ENCODE peak calls at places on chromosomes 12 and 14, in seven cellular contexts. K is neuronal stem cell, B is IMR-90, V is mesenchymal stem cell, E is H9, G is H1, J is trophoblast cell. Y is an unnamed sample.
A peak's percentile ranks its signal among the peaks of the same experiment; 100 is the strongest.

GRCh38 chr12:108833355-108833733 is 24.0 kb downstream of the SSH1 start:
- DNase-seq in K (no peak), J (peak; percentile 75), B (peak; percentile 90), E (peak; percentile 72), G (no peak), V (peak; percentile 94), Y (peak; percentile 98)

GRCh38 chr12:106246891-106247730 is 709 bp downstream of the CKAP4 start:
- DNase-seq in J (peak; percentile 76), G (no peak), K (peak; percentile 59), V (peak; percentile 74), E (no peak), B (peak; percentile 61), Y (peak; percentile 59)

GRCh38 chr14:22515961-22516360 is 73.1 kb downstream of the DAD1 start:
- DNase-seq in E (no peak), K (no peak), G (no peak), J (no peak), V (no peak), B (no peak), Y (no peak)

GRCh38 chr14:20622816-20623291 is 18.6 kb downstream of the OR6S1 start:
- DNase-seq in B (no peak), V (no peak), G (no peak), E (no peak), J (no peak), K (no peak), Y (no peak)

GRCh38 chr14:63262446-63262845 is 56.3 kb downstream of the GPHB5 start:
- DNase-seq in E (no peak), K (no peak), G (no peak), B (no peak), J (no peak), V (no peak), Y (peak; percentile 31)

GRCh38 chr12:68792952-68793351 is 15.0 kb upstream of the MDM2 start:
- DNase-seq in J (peak; percentile 40), G (no peak), E (peak; percentile 36), V (peak; percentile 62), K (no peak), B (peak; percentile 49), Y (peak; percentile 65)

GRCh38 chr12:108850854-108851573 is 6.4 kb downstream of the SSH1 start:
- DNase-seq in J (peak; percentile 36), G (no peak), K (no peak), E (no peak), V (peak; percentile 97), B (peak; percentile 91), Y (no peak)

GRCh38 chr12:99804715-99805114 is 157.2 kb downstream of the GARIN6 start:
- DNase-seq in E (no peak), J (no peak), V (no peak), B (no peak), G (no peak), K (no peak), Y (no peak)

GRCh38 chr12:121400332-121401139 is 618 bp downstream of the RNF34 start:
- DNase-seq in V (peak; percentile 69), G (no peak), J (peak; percentile 56), B (peak; percentile 47), E (peak; percentile 55), K (peak; percentile 27), Y (peak; percentile 73)

GRCh38 chr14:73783107-73783727 is 68.4 kb upstream of the PTGR2 start:
- DNase-seq in G (no peak), J (no peak), E (peak; percentile 41), B (no peak), K (peak; percentile 89), V (peak; percentile 72), Y (no peak)

GRCh38 chr14:90336985-90337384 is 5.2 kb upstream of the NRDE2 start:
- DNase-seq in J (peak; percentile 91), K (no peak), V (no peak), B (no peak), G (no peak), E (no peak), Y (no peak)

GRCh38 chr12:30694971-30695326 is 720 bp downstream of the IPO8 start:
- DNase-seq in E (peak; percentile 67), G (no peak), K (peak; percentile 8), B (peak; percentile 35), V (peak; percentile 58), J (peak; percentile 51), Y (peak; percentile 67)

GRCh38 chr12:2212971-2213869 is 160.4 kb downstream of the CACNA1C start:
- DNase-seq in G (no peak), K (peak; percentile 20), J (no peak), V (peak; percentile 68), B (no peak), E (no peak), Y (peak; percentile 87)

GRCh38 chr12:14650791-14651190 is 45.6 kb downstream of the GUCY2C start:
- DNase-seq in K (no peak), V (no peak), E (no peak), J (no peak), G (no peak), B (no peak), Y (no peak)

GRCh38 chr12:89574736-89575208 is 48.9 kb upstream of the POC1B start:
- DNase-seq in E (no peak), G (no peak), K (peak; percentile 9), J (no peak), V (peak; percentile 79), B (peak; percentile 75), Y (peak; percentile 79)

GRCh38 chr14:52043690-52044089 is 25.2 kb downstream of the NID2 start:
- DNase-seq in G (no peak), B (peak; percentile 23), K (no peak), V (peak; percentile 57), J (peak; percentile 81), E (peak; percentile 74), Y (peak; percentile 67)

GRCh38 chr12:14514154-14514842 is 53.4 kb downstream of the PLBD1 start:
- DNase-seq in E (no peak), B (peak; percentile 21), G (peak; percentile 5), J (peak; percentile 99), K (no peak), V (peak; percentile 27), Y (peak; percentile 84)

GRCh38 chr14:89540830-89541470 is 123.9 kb upstream of the FOXN3 start:
- DNase-seq in G (no peak), J (peak; percentile 92), K (no peak), E (no peak), V (peak; percentile 70), B (peak; percentile 95), Y (peak; percentile 80)

GRCh38 chr12:20280515-20280914 is 87.8 kb upstream of the PDE3A start:
- DNase-seq in E (no peak), K (no peak), G (no peak), B (no peak), V (no peak), J (no peak), Y (no peak)

GRCh38 chr14:78933948-78934524 is 763.9 kb downstream of the NRXN3 start:
- DNase-seq in G (no peak), J (peak; percentile 50), B (peak; percentile 49), E (no peak), V (peak; percentile 47), K (peak; percentile 27), Y (peak; percentile 31)

GRCh38 chr14:103118663-103119404 is 4.4 kb upstream of the TNFAIP2 start:
- DNase-seq in J (peak; percentile 37), K (no peak), E (no peak), G (no peak), V (no peak), B (no peak), Y (no peak)

GRCh38 chr14:90140956-90141316 is 79.1 kb downstream of the KCNK13 start:
- DNase-seq in E (no peak), J (no peak), K (no peak), B (peak; percentile 71), V (peak; percentile 14), G (no peak), Y (peak; percentile 71)

GRCh38 chr14:73476451-73476905 is 14.3 kb upstream of the RIOX1 start:
- DNase-seq in E (no peak), K (no peak), G (no peak), J (no peak), V (no peak), B (no peak), Y (no peak)

GRCh38 chr12:23707270-23707669 is 242.2 kb downstream of the SOX5 start:
- DNase-seq in V (no peak), B (peak; percentile 35), E (no peak), K (no peak), J (no peak), G (no peak), Y (peak; percentile 31)

GRCh38 chr12:98686603-98687002 is 41.5 kb downstream of the APAF1 start:
- DNase-seq in G (no peak), K (no peak), E (no peak), V (no peak), B (peak; percentile 10), J (no peak), Y (no peak)
- H2AK5ac ChIP-seq in G (no peak overlapping the region), K (no peak overlapping the region), E (no peak overlapping the region), V (no peak overlapping the region), B (no peak overlapping the region), J (no peak overlapping the region), Y (no peak overlapping the region)

GRCh38 chr14:40413146-40413545 is 980.9 kb upstream of the FBXO33 start:
- DNase-seq in V (no peak), J (no peak), B (no peak), K (no peak), G (no peak), E (no peak), Y (no peak)

GRCh38 chr14:40417777-40418401 is 985.7 kb upstream of the FBXO33 start:
- DNase-seq in G (peak; percentile 17), V (peak; percentile 36), B (no peak), J (peak; percentile 63), E (peak; percentile 70), K (peak; percentile 46), Y (peak; percentile 80)
- H2AK5ac ChIP-seq in G (no peak overlapping the region), V (no peak overlapping the region), B (no peak overlapping the region), J (no peak overlapping the region), E (no peak overlapping the region), K (no peak overlapping the region), Y (no peak overlapping the region)

GRCh38 chr14:61376314-61376713 is 54.9 kb downstream of the PRKCH start:
- DNase-seq in J (no peak), E (no peak), B (no peak), V (no peak), G (no peak), K (no peak), Y (no peak)

GRCh38 chr14:61372379-61372778 is 51.0 kb downstream of the PRKCH start:
- DNase-seq in B (no peak), J (no peak), G (no peak), V (no peak), K (no peak), E (no peak), Y (no peak)

GRCh38 chr14:61372842-61373555 is 51.6 kb downstream of the PRKCH start:
- DNase-seq in J (no peak), B (no peak), V (no peak), E (no peak), K (no peak), G (no peak), Y (no peak)

GRCh38 chr14:61374284-61374683 is 52.9 kb downstream of the PRKCH start:
- DNase-seq in V (no peak), G (no peak), K (no peak), J (no peak), B (no peak), E (no peak), Y (no peak)

DNA sequence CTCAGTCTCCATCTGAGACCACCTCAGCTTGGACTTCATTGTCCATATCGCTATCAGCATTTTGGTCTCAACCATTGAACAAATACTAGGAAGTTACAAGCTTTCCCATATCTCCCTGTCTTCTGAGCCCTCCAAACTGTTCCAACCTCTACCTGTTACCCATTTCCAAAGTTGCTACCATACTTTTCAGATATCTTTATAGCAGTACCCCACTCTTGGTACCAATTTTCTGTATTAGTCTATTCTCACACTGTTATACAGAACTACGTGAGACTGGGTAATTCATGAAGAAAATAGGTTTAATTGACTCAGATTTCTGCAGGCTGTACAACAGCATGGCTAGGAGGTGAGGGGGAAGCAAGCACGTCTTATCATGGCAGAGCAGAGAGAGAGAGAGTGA is 53.8 kb downstream of the PRKCH start:
- DNase-seq in B (no peak), E (no peak), J (no peak), V (no peak), G (no peak), K (no peak), Y (no peak)
- H2AK5ac ChIP-seq in B (no peak overlapping the region), E (no peak overlapping the region), J (peak overlapping the region; percentile 53), V (no peak overlapping the region), G (no peak overlapping the region), K (no peak overlapping the region), Y (no peak overlapping the region)

GRCh38 chr12:27309995-27310315 is 22.7 kb upstream of the BMAL2 start:
- DNase-seq in G (no peak), V (no peak), E (no peak), K (no peak), J (no peak), B (no peak), Y (no peak)
- H2AK5ac ChIP-seq in G (no peak overlapping the region), V (no peak overlapping the region), E (no peak overlapping the region), K (no peak overlapping the region), J (no peak overlapping the region), B (no peak overlapping the region), Y (no peak overlapping the region)

Y was measured in mesendoderm.